ENCODE peak calls at places on chromosome 21, in four cellular contexts. O is A549, D is left ventricle myocardium inferior, P is PC-9. W is an unnamed sample.

GRCh38 chr21:32554832-32555436 is 30.4 kb downstream of the TCP10L start:
- DNase-seq in O (no peak), D (no peak), P (no peak), W (no peak)

GRCh38 chr21:17416139-17416538 is 96.7 kb upstream of the CXADR start:
- DNase-seq in O (no peak), D (no peak), P (no peak), W (no peak)

GRCh38 chr21:38989745-38990423 is 184.2 kb downstream of the ETS2 start:
- DNase-seq in O (no peak), D (no peak), P (no peak), W (no peak)

GRCh38 chr21:27645285-27645684 is 678.4 kb upstream of the ADAMTS5 start:
- DNase-seq in O (no peak), D (no peak), P (no peak), W (no peak)

GRCh38 chr21:44294391-44295162 is 5.3 kb upstream of the PFKL start:
- DNase-seq in O (no peak), D (peak; percentile 91), P (no peak), W (no peak)

GRCh38 chr21:35940074-35940927 is 120.0 kb downstream of the SETD4 start:
- DNase-seq in O (peak; percentile 24), D (no peak), P (peak; percentile 25), W (no peak)

GRCh38 chr21:26089730-26090129 is 80.8 kb downstream of the APP start:
- DNase-seq in O (no peak), D (no peak), P (no peak), W (no peak)

GRCh38 chr21:35027558-35028450 is 21.3 kb downstream of the RUNX1 start:
- DNase-seq in O (no peak), D (no peak), P (no peak), W (no peak)

GRCh38 chr21:43825936-43826622 is 36.7 kb downstream of the RRP1 start:
- DNase-seq in O (no peak), D (no peak), P (peak; percentile 22), W (no peak)

GRCh38 chr21:36700295-36700960 is 1.5 kb downstream of the SIM2 start:
- DNase-seq in O (no peak), D (no peak), P (no peak), W (no peak)

GRCh38 chr21:17438642-17439041 is 74.2 kb upstream of the CXADR start:
- DNase-seq in O (no peak), D (no peak), P (no peak), W (no peak)

GRCh38 chr21:31213787-31214186 is 130.3 kb downstream of the TIAM1 start:
- DNase-seq in O (no peak), D (no peak), P (no peak), W (no peak)

GRCh38 chr21:14273736-14274538 is 58.0 kb downstream of the RBM11 start:
- DNase-seq in O (no peak), D (peak; percentile 65), P (peak; percentile 66), W (peak; percentile 88)

GRCh38 chr21:27219068-27219467 is 252.2 kb upstream of the ADAMTS5 start:
- DNase-seq in O (no peak), D (no peak), P (no peak), W (no peak)

GRCh38 chr21:23887709-23888303 is 1719.5 kb downstream of the MRPL39 start:
- DNase-seq in O (no peak), D (no peak), P (no peak), W (no peak)

GRCh38 chr21:44496900-44497550 is 41.7 kb downstream of the LRRC3 start:
- DNase-seq in O (no peak), D (no peak), P (no peak), W (no peak)

GRCh38 chr21:18636897-18637296 is 233.3 kb upstream of the TMPRSS15 start:
- DNase-seq in O (no peak), D (no peak), P (no peak), W (no peak)
- H3K9me3 ChIP-seq in O (no peaks in the 10 kb centered on the region), D (no peaks in the 10 kb centered on the region), P (no peaks in the 10 kb centered on the region), W (no peaks in the 10 kb centered on the region)

DNA sequence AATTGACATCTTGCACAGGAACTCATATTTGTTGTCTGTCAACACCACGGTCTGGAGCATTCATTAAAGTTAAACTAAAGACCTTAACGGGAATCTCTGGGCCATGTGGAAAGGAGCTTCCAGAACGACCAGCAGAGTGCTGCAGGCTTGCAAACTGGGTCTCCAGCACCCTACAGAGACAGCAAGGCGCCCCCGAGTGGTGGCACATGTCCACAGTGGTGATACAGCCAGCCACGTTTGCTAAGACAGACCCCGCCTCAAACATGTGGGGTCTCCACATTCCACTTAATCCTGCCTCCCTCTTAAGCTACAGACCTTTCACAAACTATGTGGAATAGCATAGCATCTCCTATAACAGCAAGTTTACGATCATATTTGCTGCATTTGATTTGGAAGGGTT is 96.5 kb upstream of the BACE2 start:
- DNase-seq in O (no peak), D (no peak), P (no peak), W (no peak)
- TF ChIP-seq CTCF in O (no peak), D (no peak), P (no peak), W (no peak)

GRCh38 chr21:45496968-45497845 is 45.0 kb downstream of the SLC19A1 start:
- DNase-seq in O (no peak), D (peak; percentile 15), P (no peak), W (peak; percentile 61)

GRCh38 chr21:45497846-45498645 is 44.2 kb downstream of the SLC19A1 start:
- DNase-seq in O (no peak), D (peak; percentile 7), P (no peak), W (peak; percentile 51)

GRCh38 chr21:45499970-45500575 is 42.2 kb downstream of the SLC19A1 start:
- DNase-seq in O (no peak), D (peak; percentile 6), P (no peak), W (peak; percentile 21)

GRCh38 chr21:45499201-45499750 is 43.0 kb downstream of the SLC19A1 start:
- DNase-seq in O (no peak), D (peak; percentile 13), P (no peak), W (peak; percentile 45)

DNA sequence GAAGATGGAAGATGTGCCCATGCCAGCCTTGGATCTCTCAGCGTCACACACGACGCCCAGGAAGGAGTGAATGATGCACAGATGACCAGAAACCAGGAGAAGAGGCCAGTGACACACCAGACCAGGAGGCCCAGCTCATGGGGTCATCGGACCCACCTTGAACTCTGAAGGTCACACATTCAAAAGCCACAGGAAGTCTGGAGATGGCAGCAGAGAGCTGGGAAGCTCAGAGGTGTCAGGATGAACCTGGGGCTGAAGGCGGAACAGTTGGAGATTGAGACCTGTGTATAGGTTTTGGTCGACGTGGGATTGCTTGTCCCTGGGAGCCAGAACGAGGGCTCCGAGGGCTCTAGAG is 43.6 kb downstream of the SLC19A1 start:
- DNase-seq in O (no peak), D (no peak), P (no peak), W (peak; percentile 6)
- H3K9me3 ChIP-seq in O (no peaks in the 10 kb centered on the region), D (no peaks in the 10 kb centered on the region), P (no peaks in the 10 kb centered on the region), W (no peaks in the 10 kb centered on the region)

GRCh38 chr21:16305686-16306085 is 575.9 kb downstream of the USP25 start:
- DNase-seq in O (no peak), D (no peak), P (no peak), W (no peak)
- TF ChIP-seq CTCF in O (no peak), D (no peak), P (no peak), W (no peak)

GRCh38 chr21:45912611-45913415 is 68.8 kb upstream of the COL6A1 start:
- DNase-seq in O (no peak), D (no peak), P (no peak), W (no peak)
- H3K9me3 ChIP-seq in O (no peaks in the 10 kb centered on the region), D (no peaks in the 10 kb centered on the region), P (no peaks in the 10 kb centered on the region), W (no peaks in the 10 kb centered on the region)

GRCh38 chr21:41932191-41932575 is 21.6 kb downstream of the C2CD2 start:
- DNase-seq in O (no peak), D (no peak), P (peak; percentile 22), W (no peak)
- TF ChIP-seq CTCF in O (no peak), D (no peak), P (no peak), W (no peak)

W was measured in upper lobe of right lung.